ENCODE peak calls at places on chromosomes 3 and 15, in eight cellular contexts. Y, P, F, I, C, M, K and L are unnamed samples.

GRCh38 chr3:88988906-88989305 is 118.5 kb upstream of the EPHA3 start:
- DNase-seq in Y (no peak), P (peak; percentile 42), F (no peak), I (no peak), C (no peak), M (no peak), K (no peak), L (peak; percentile 2)

GRCh38 chr3:53788038-53788437 is 58.2 kb downstream of the CHDH start:
- DNase-seq in Y (no peak), P (no peak), F (no peak), I (no peak), C (no peak), M (no peak), K (no peak), L (no peak)

GRCh38 chr3:126934149-126934548 is 48.8 kb upstream of the PLXNA1 start:
- DNase-seq in Y (peak; percentile 8), P (peak; percentile 57), F (no peak), I (no peak), C (no peak), M (peak; percentile 69), K (no peak), L (no peak)

GRCh38 chr3:171351676-171352075 is 108.5 kb downstream of the TNIK start:
- DNase-seq in Y (no peak), P (peak; percentile 96), F (no peak), I (no peak), C (no peak), M (peak; percentile 92), K (peak; percentile 77), L (peak; percentile 79)

GRCh38 chr3:69032137-69032536 is 18.7 kb upstream of the EOGT start:
- DNase-seq in Y (no peak), P (peak; percentile 72), F (no peak), I (no peak), C (no peak), M (peak; percentile 71), K (no peak), L (no peak)

GRCh38 chr3:69248394-69248793 is 126.0 kb upstream of the LMOD3 start:
- DNase-seq in Y (no peak), P (no peak), F (no peak), I (no peak), C (no peak), M (no peak), K (no peak), L (no peak)

GRCh38 chr3:114879059-114880031 is 267.7 kb downstream of the ZBTB20 start:
- DNase-seq in Y (no peak), P (peak; percentile 44), F (peak; percentile 40), I (no peak), C (no peak), M (peak; percentile 77), K (peak; percentile 86), L (peak; percentile 6)

GRCh38 chr3:157127831-157128767 is 31.8 kb downstream of the CCNL1 start:
- DNase-seq in Y (peak; percentile 77), P (peak; percentile 89), F (no peak), I (no peak), C (peak; percentile 48), M (peak; percentile 89), K (peak; percentile 75), L (peak; percentile 72)

GRCh38 chr3:139948898-139949297 is 13.9 kb downstream of the CLSTN2 start:
- DNase-seq in Y (no peak), P (no peak), F (no peak), I (no peak), C (no peak), M (no peak), K (no peak), L (no peak)

GRCh38 chr15:51302480-51302879 is 35.9 kb downstream of the CYP19A1 start:
- DNase-seq in Y (no peak), P (no peak), F (no peak), I (no peak), C (no peak), M (no peak), K (no peak), L (no peak)

GRCh38 chr3:136621628-136622027 is 130.6 kb downstream of the STAG1 start:
- DNase-seq in Y (no peak), P (peak; percentile 16), F (no peak), I (no peak), C (no peak), M (peak; percentile 76), K (no peak), L (peak; percentile 42)

GRCh38 chr3:107206141-107206540 is 171.1 kb upstream of the CCDC54 start:
- DNase-seq in Y (no peak), P (peak; percentile 77), F (no peak), I (no peak), C (no peak), M (peak; percentile 59), K (peak; percentile 37), L (peak; percentile 49)

GRCh38 chr3:180973543-180973942 is 16.0 kb downstream of the DNAJC19 start:
- DNase-seq in Y (no peak), P (no peak), F (no peak), I (no peak), C (no peak), M (no peak), K (no peak), L (no peak)

GRCh38 chr3:196141052-196141865 is 59.4 kb upstream of the TFRC start:
- DNase-seq in Y (no peak), P (no peak), F (no peak), I (no peak), C (no peak), M (no peak), K (no peak), L (no peak)

GRCh38 chr3:50520849-50521248 is 17.4 kb upstream of the CACNA2D2 start:
- DNase-seq in Y (no peak), P (no peak), F (no peak), I (no peak), C (no peak), M (no peak), K (no peak), L (no peak)

GRCh38 chr3:31294430-31295149 is 238.1 kb upstream of the STT3B start:
- DNase-seq in Y (no peak), P (peak; percentile 24), F (no peak), I (no peak), C (no peak), M (peak; percentile 31), K (no peak), L (no peak)

DNA sequence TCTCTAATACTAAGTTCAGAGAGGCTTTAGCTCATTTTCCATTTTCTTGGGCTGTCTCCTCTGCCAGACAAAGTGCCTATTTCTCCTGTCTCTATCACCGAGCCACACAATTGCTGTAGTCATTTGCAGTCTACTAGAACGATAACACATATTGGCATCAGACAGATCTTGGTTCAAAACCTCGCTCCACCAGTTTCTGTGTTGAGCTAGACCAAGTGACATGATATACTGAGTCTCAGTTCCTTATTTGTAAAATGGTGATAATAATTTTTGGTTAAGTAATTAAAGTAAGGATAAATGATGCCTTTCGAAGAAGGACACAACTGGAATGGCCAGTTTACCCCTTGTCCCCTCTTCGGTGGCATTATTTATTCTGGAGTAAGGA is 444 bp upstream of the RAB7A start:
- DNase-seq in Y (no peak), P (no peak), F (no peak), I (no peak), C (no peak), M (no peak), K (no peak), L (no peak)
- H3K27ac ChIP-seq in Y (peak overlapping the region; percentile 100), P (peak overlapping the region; percentile 92), F (peak overlapping the region; percentile 86), I (peak overlapping the region; percentile 90), C (no peak overlapping the region), M (no peak overlapping the region), K (no peak overlapping the region), L (peak overlapping the region; percentile 90)

GRCh38 chr3:135238201-135238600 is 443.1 kb downstream of the EPHB1 start:
- DNase-seq in Y (no peak), P (no peak), F (no peak), I (no peak), C (no peak), M (no peak), K (no peak), L (no peak)

GRCh38 chr3:135242285-135242684 is 447.2 kb downstream of the EPHB1 start:
- DNase-seq in Y (no peak), P (no peak), F (no peak), I (no peak), C (no peak), M (no peak), K (no peak), L (no peak)

GRCh38 chr3:135238866-135239434 is 443.9 kb downstream of the EPHB1 start:
- DNase-seq in Y (no peak), P (no peak), F (no peak), I (no peak), C (no peak), M (no peak), K (no peak), L (no peak)

GRCh38 chr3:135239485-135239884 is 444.4 kb downstream of the EPHB1 start:
- DNase-seq in Y (no peak), P (no peak), F (no peak), I (no peak), C (no peak), M (no peak), K (no peak), L (no peak)

GRCh38 chr3:135240426-135240825 is 445.4 kb downstream of the EPHB1 start:
- DNase-seq in Y (no peak), P (no peak), F (no peak), I (no peak), C (no peak), M (no peak), K (no peak), L (no peak)
- TF ChIP-seq CTCF in Y (no peak), P (no peak), F (peak; percentile 34), I (peak; percentile 5), C (no peak), M (no peak), K (no peak), L (no peak)

GRCh38 chr15:75694241-75695182 is 18.1 kb downstream of the CSPG4 start:
- DNase-seq in Y (peak; percentile 87), P (peak; percentile 89), F (no peak), I (no peak), C (peak; percentile 75), M (peak; percentile 99), K (no peak), L (peak; percentile 93)
- H3K27ac ChIP-seq in Y (peak overlapping the region; percentile 96), P (peak overlapping the region; percentile 59), F (peak overlapping the region; percentile 70), I (no peak overlapping the region), C (no peak overlapping the region), M (peak overlapping the region; percentile 91), K (peak overlapping the region; percentile 39), L (peak overlapping the region; percentile 95)

GRCh38 chr3:45889278-45889833 is 3.0 kb downstream of the CCR9 start:
- DNase-seq in Y (no peak), P (no peak), F (no peak), I (no peak), C (no peak), M (no peak), K (no peak), L (no peak)

GRCh38 chr3:45887285-45887684 is 942 bp downstream of the CCR9 start:
- DNase-seq in Y (no peak), P (no peak), F (no peak), I (no peak), C (no peak), M (peak; percentile 12), K (no peak), L (no peak)

GRCh38 chr3:45887759-45888511 is 1.6 kb downstream of the CCR9 start:
- DNase-seq in Y (no peak), P (no peak), F (no peak), I (no peak), C (no peak), M (peak; percentile 28), K (no peak), L (no peak)

GRCh38 chr3:45892161-45892560 is 5.8 kb downstream of the CCR9 start:
- DNase-seq in Y (no peak), P (no peak), F (no peak), I (no peak), C (no peak), M (no peak), K (no peak), L (no peak)

GRCh38 chr3:45890405-45890804 is 4.1 kb downstream of the CCR9 start:
- DNase-seq in Y (no peak), P (no peak), F (no peak), I (no peak), C (no peak), M (no peak), K (no peak), L (peak; percentile 7)
- TF ChIP-seq CTCF in Y (no peak), P (no peak), F (no peak), I (no peak), C (no peak), M (no peak), K (no peak), L (no peak)